ENCODE peak calls at places on chromosomes 2 and 18, in nine cellular contexts. One of them, this sample, is unnamed.

GRCh38 chr18:9380101-9380500 is 45.5 kb downstream of the TWSG1 start:
- DNase-seq in tibial nerve: no peak
- DNase-seq in fibroblast of lung: peak
- DNase-seq in Panc1: no peak
- DNase-seq in NB4: no peak
- DNase-seq in HFFc6: no peak
- DNase-seq in AG10803: peak
- DNase-seq in OCI-LY7: no peak
- DNase-seq in GM13977: no peak
- DNase-seq in this sample: no peak

GRCh38 chr2:5846881-5847280 is 154.7 kb downstream of the SOX11 start:
- DNase-seq in NB4: no peak
- DNase-seq in GM13977: no peak
- DNase-seq in Panc1: no peak
- DNase-seq in fibroblast of lung: peak
- DNase-seq in OCI-LY7: no peak
- DNase-seq in HFFc6: no peak
- DNase-seq in AG10803: peak
- DNase-seq in tibial nerve: no peak
- DNase-seq in this sample: no peak

GRCh38 chr2:195695002-195695631 is 38.1 kb downstream of the SLC39A10 start:
- DNase-seq in OCI-LY7: no peak
- DNase-seq in fibroblast of lung: no peak
- DNase-seq in Panc1: no peak
- DNase-seq in AG10803: no peak
- DNase-seq in HFFc6: no peak
- DNase-seq in NB4: peak
- DNase-seq in tibial nerve: no peak
- DNase-seq in GM13977: no peak
- DNase-seq in this sample: no peak

GRCh38 chr2:147351789-147352188 is 493.0 kb upstream of the ACVR2A start:
- DNase-seq in AG10803: no peak
- DNase-seq in HFFc6: no peak
- DNase-seq in tibial nerve: no peak
- DNase-seq in fibroblast of lung: no peak
- DNase-seq in NB4: no peak
- DNase-seq in OCI-LY7: no peak
- DNase-seq in GM13977: no peak
- DNase-seq in Panc1: no peak
- DNase-seq in this sample: no peak

GRCh38 chr2:7707723-7708122 is 790.5 kb downstream of the RNF144A start:
- DNase-seq in OCI-LY7: no peak
- DNase-seq in HFFc6: peak
- DNase-seq in GM13977: no peak
- DNase-seq in NB4: no peak
- DNase-seq in Panc1: no peak
- DNase-seq in AG10803: peak
- DNase-seq in tibial nerve: no peak
- DNase-seq in fibroblast of lung: peak
- DNase-seq in this sample: no peak

GRCh38 chr2:234292205-234292954 is 204.5 kb downstream of the ARL4C start:
- DNase-seq in AG10803: no peak
- DNase-seq in fibroblast of lung: peak
- DNase-seq in OCI-LY7: peak
- DNase-seq in Panc1: no peak
- DNase-seq in NB4: peak
- DNase-seq in GM13977: peak
- DNase-seq in tibial nerve: no peak
- DNase-seq in HFFc6: no peak
- DNase-seq in this sample: peak

GRCh38 chr2:29480423-29480822 is 365.2 kb downstream of the CLIP4 start:
- DNase-seq in NB4: peak
- DNase-seq in GM13977: no peak
- DNase-seq in tibial nerve: no peak
- DNase-seq in OCI-LY7: no peak
- DNase-seq in Panc1: no peak
- DNase-seq in fibroblast of lung: no peak
- DNase-seq in HFFc6: no peak
- DNase-seq in AG10803: no peak
- DNase-seq in this sample: peak

GRCh38 chr2:57075226-57075625 is 891.4 kb downstream of the CCDC85A start:
- DNase-seq in fibroblast of lung: peak
- DNase-seq in NB4: no peak
- DNase-seq in AG10803: no peak
- DNase-seq in tibial nerve: no peak
- DNase-seq in GM13977: no peak
- DNase-seq in HFFc6: no peak
- DNase-seq in Panc1: no peak
- DNase-seq in OCI-LY7: no peak
- DNase-seq in this sample: no peak

GRCh38 chr18:73677458-73677857 is 470.2 kb downstream of the FBXO15 start:
- DNase-seq in GM13977: no peak
- DNase-seq in Panc1: no peak
- DNase-seq in NB4: no peak
- DNase-seq in AG10803: peak
- DNase-seq in OCI-LY7: no peak
- DNase-seq in HFFc6: no peak
- DNase-seq in fibroblast of lung: no peak
- DNase-seq in tibial nerve: no peak
- DNase-seq in this sample: no peak

GRCh38 chr2:226882606-226883005 is 46.8 kb downstream of the RHBDD1 start:
- DNase-seq in GM13977: no peak
- DNase-seq in OCI-LY7: no peak
- DNase-seq in HFFc6: peak
- DNase-seq in Panc1: no peak
- DNase-seq in NB4: no peak
- DNase-seq in AG10803: no peak
- DNase-seq in fibroblast of lung: no peak
- DNase-seq in tibial nerve: no peak
- DNase-seq in this sample: no peak

GRCh38 chr18:51561821-51562220 is 364.3 kb upstream of the MEX3C start:
- DNase-seq in GM13977: no peak
- DNase-seq in fibroblast of lung: no peak
- DNase-seq in tibial nerve: no peak
- DNase-seq in HFFc6: no peak
- DNase-seq in Panc1: no peak
- DNase-seq in OCI-LY7: no peak
- DNase-seq in AG10803: no peak
- DNase-seq in NB4: no peak
- DNase-seq in this sample: no peak

GRCh38 chr2:26769501-26769850 is 5.4 kb downstream of the SLC35F6 start:
- DNase-seq in Panc1: no peak
- DNase-seq in OCI-LY7: no peak
- DNase-seq in NB4: no peak
- DNase-seq in fibroblast of lung: no peak
- DNase-seq in GM13977: no peak
- DNase-seq in tibial nerve: no peak
- DNase-seq in AG10803: no peak
- DNase-seq in HFFc6: no peak
- DNase-seq in this sample: no peak
- TF ChIP-seq CTCF in Panc1: no peak
- TF ChIP-seq CTCF in OCI-LY7: no peak
- TF ChIP-seq CTCF in NB4: no peak
- TF ChIP-seq CTCF in fibroblast of lung: no peak
- TF ChIP-seq CTCF in GM13977: no peak
- TF ChIP-seq CTCF in tibial nerve: no peak
- TF ChIP-seq CTCF in AG10803: no peak
- TF ChIP-seq CTCF in HFFc6: no peak
- TF ChIP-seq CTCF in this sample: no peak

GRCh38 chr2:136932700-136933099 is 167.4 kb downstream of the THSD7B start:
- DNase-seq in OCI-LY7: peak
- DNase-seq in Panc1: peak
- DNase-seq in NB4: peak
- DNase-seq in tibial nerve: no peak
- DNase-seq in fibroblast of lung: peak
- DNase-seq in HFFc6: peak
- DNase-seq in AG10803: peak
- DNase-seq in GM13977: peak
- DNase-seq in this sample: peak
- TF ChIP-seq CTCF in OCI-LY7: peak
- TF ChIP-seq CTCF in Panc1: peak
- TF ChIP-seq CTCF in NB4: peak
- TF ChIP-seq CTCF in tibial nerve: peak
- TF ChIP-seq CTCF in fibroblast of lung: no peak
- TF ChIP-seq CTCF in HFFc6: peak
- TF ChIP-seq CTCF in AG10803: peak
- TF ChIP-seq CTCF in GM13977: peak
- TF ChIP-seq CTCF in this sample: no peak

GRCh38 chr2:46029332-46029811 is 267.8 kb upstream of the EPAS1 start:
- DNase-seq in fibroblast of lung: peak
- DNase-seq in GM13977: no peak
- DNase-seq in OCI-LY7: no peak
- DNase-seq in Panc1: no peak
- DNase-seq in AG10803: peak
- DNase-seq in NB4: no peak
- DNase-seq in HFFc6: no peak
- DNase-seq in tibial nerve: no peak
- DNase-seq in this sample: no peak
- TF ChIP-seq CTCF in fibroblast of lung: peak
- TF ChIP-seq CTCF in GM13977: peak
- TF ChIP-seq CTCF in OCI-LY7: peak
- TF ChIP-seq CTCF in Panc1: peak
- TF ChIP-seq CTCF in AG10803: no peak
- TF ChIP-seq CTCF in NB4: peak
- TF ChIP-seq CTCF in HFFc6: peak
- TF ChIP-seq CTCF in tibial nerve: no peak
- TF ChIP-seq CTCF in this sample: no peak

GRCh38 chr18:76558881-76559667 is 64.0 kb upstream of the ZNF516 start:
- DNase-seq in AG10803: no peak
- DNase-seq in Panc1: no peak
- DNase-seq in HFFc6: peak
- DNase-seq in GM13977: no peak
- DNase-seq in OCI-LY7: no peak
- DNase-seq in tibial nerve: no peak
- DNase-seq in NB4: peak
- DNase-seq in fibroblast of lung: peak
- DNase-seq in this sample: no peak
- TF ChIP-seq CTCF in AG10803: no peak
- TF ChIP-seq CTCF in Panc1: no peak
- TF ChIP-seq CTCF in HFFc6: no peak
- TF ChIP-seq CTCF in GM13977: no peak
- TF ChIP-seq CTCF in OCI-LY7: no peak
- TF ChIP-seq CTCF in tibial nerve: no peak
- TF ChIP-seq CTCF in NB4: no peak
- TF ChIP-seq CTCF in fibroblast of lung: no peak
- TF ChIP-seq CTCF in this sample: no peak

GRCh38 chr2:189115126-189115525 is 64.4 kb downstream of the COL5A2 start:
- DNase-seq in HFFc6: no peak
- DNase-seq in NB4: no peak
- DNase-seq in AG10803: peak
- DNase-seq in tibial nerve: no peak
- DNase-seq in fibroblast of lung: no peak
- DNase-seq in Panc1: no peak
- DNase-seq in OCI-LY7: no peak
- DNase-seq in GM13977: no peak
- DNase-seq in this sample: no peak
- TF ChIP-seq CTCF in HFFc6: peak
- TF ChIP-seq CTCF in NB4: no peak
- TF ChIP-seq CTCF in AG10803: peak
- TF ChIP-seq CTCF in tibial nerve: peak
- TF ChIP-seq CTCF in fibroblast of lung: peak
- TF ChIP-seq CTCF in Panc1: peak
- TF ChIP-seq CTCF in OCI-LY7: peak
- TF ChIP-seq CTCF in GM13977: peak
- TF ChIP-seq CTCF in this sample: no peak